ENCODE peak calls at places on chromosome 11, in four cellular contexts. One of them, this sample, is unnamed.

GRCh38 chr11:72751293-72752087 is 718 bp downstream of the ARAP1 start:
- DNase-seq in heart left ventricle: no peak
- DNase-seq in GM23338: peak; percentile 52
- DNase-seq in GM12865: no peak
- DNase-seq in this sample: peak; percentile 41

GRCh38 chr11:64285885-64286800 is 495 bp downstream of the GPR137 start:
- DNase-seq in heart left ventricle: no peak
- DNase-seq in GM12865: peak; percentile 53
- DNase-seq in GM23338: no peak
- DNase-seq in this sample: no peak

GRCh38 chr11:12973529-12974181 is 35.5 kb upstream of the RASSF10 start:
- DNase-seq in GM23338: no peak
- DNase-seq in heart left ventricle: no peak
- DNase-seq in GM12865: no peak
- DNase-seq in this sample: no peak

GRCh38 chr11:14676068-14676467 is 32.5 kb downstream of the PDE3B start:
- DNase-seq in GM12865: no peak
- DNase-seq in heart left ventricle: no peak
- DNase-seq in GM23338: no peak
- DNase-seq in this sample: no peak

GRCh38 chr11:85685820-85686459 is at the start of gene CCDC89:
- DNase-seq in GM12865: peak; percentile 6
- DNase-seq in GM23338: peak; percentile 46
- DNase-seq in heart left ventricle: peak; percentile 76
- DNase-seq in this sample: no peak

GRCh38 chr11:64314146-64314804 is 3.1 kb downstream of the TRMT112 start:
- DNase-seq in GM23338: peak; percentile 40
- DNase-seq in heart left ventricle: no peak
- DNase-seq in GM12865: no peak
- DNase-seq in this sample: no peak

GRCh38 chr11:65854161-65854592 is 3.8 kb downstream of the CFL1 start:
- DNase-seq in heart left ventricle: no peak
- DNase-seq in GM12865: peak; percentile 13
- DNase-seq in GM23338: no peak
- DNase-seq in this sample: no peak

GRCh38 chr11:100827934-100828661 is 141.0 kb downstream of the ARHGAP42 start:
- DNase-seq in heart left ventricle: no peak
- DNase-seq in GM12865: peak; percentile 51
- DNase-seq in GM23338: peak; percentile 68
- DNase-seq in this sample: peak; percentile 5

GRCh38 chr11:128105950-128106349 is 481.4 kb downstream of the ETS1 start:
- DNase-seq in GM23338: no peak
- DNase-seq in heart left ventricle: no peak
- DNase-seq in GM12865: no peak
- DNase-seq in this sample: no peak
- TF ChIP-seq CTCF in GM23338: no peak
- TF ChIP-seq CTCF in heart left ventricle: no peak
- TF ChIP-seq CTCF in GM12865: no peak
- TF ChIP-seq CTCF in this sample: no peak

GRCh38 chr11:68181719-68182451 is 31.2 kb downstream of the KMT5B start:
- DNase-seq in GM23338: no peak
- DNase-seq in GM12865: peak; percentile 40
- DNase-seq in heart left ventricle: no peak
- DNase-seq in this sample: no peak
- TF ChIP-seq CTCF in GM23338: no peak
- TF ChIP-seq CTCF in GM12865: no peak
- TF ChIP-seq CTCF in heart left ventricle: no peak
- TF ChIP-seq CTCF in this sample: no peak

GRCh38 chr11:73761403-73761945 is 600 bp upstream of the RAB6A start:
- DNase-seq in heart left ventricle: no peak
- DNase-seq in GM12865: no peak
- DNase-seq in GM23338: no peak
- DNase-seq in this sample: no peak
- TF ChIP-seq CTCF in heart left ventricle: no peak
- TF ChIP-seq CTCF in GM12865: no peak
- TF ChIP-seq CTCF in GM23338: no peak
- TF ChIP-seq CTCF in this sample: no peak

GRCh38 chr11:1197886-1198765 is 24.7 kb upstream of the MUC5B start:
- DNase-seq in heart left ventricle: no peak
- DNase-seq in GM12865: no peak
- DNase-seq in GM23338: peak; percentile 55
- DNase-seq in this sample: peak; percentile 18
- TF ChIP-seq CTCF in heart left ventricle: no peak
- TF ChIP-seq CTCF in GM12865: no peak
- TF ChIP-seq CTCF in GM23338: peak; percentile 33
- TF ChIP-seq CTCF in this sample: no peak

DNA sequence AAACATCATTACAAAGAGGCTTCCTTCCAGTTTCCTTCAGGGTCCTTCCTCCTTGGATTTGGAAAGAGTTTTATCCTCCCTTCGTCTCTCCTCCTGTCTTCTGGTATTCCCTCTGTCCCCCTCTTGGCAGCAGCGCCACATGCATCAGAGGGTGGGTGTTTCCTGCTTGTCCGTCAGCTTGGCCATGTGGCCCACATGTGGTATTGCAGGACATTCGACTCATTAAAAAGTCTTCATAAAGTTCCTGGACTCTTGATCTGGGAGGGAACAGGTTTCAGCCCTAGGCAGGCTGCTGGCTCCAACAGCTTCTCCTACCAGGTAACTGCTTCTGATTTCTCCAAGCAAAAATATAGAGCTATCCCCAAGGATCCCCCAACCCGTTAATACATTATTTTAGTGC is 189.8 kb downstream of the CSNK2A3 start:
- DNase-seq in GM23338: peak; percentile 60
- DNase-seq in GM12865: no peak
- DNase-seq in heart left ventricle: no peak
- DNase-seq in this sample: no peak
- TF ChIP-seq CTCF in GM23338: no peak
- TF ChIP-seq CTCF in GM12865: no peak
- TF ChIP-seq CTCF in heart left ventricle: no peak
- TF ChIP-seq CTCF in this sample: no peak

GRCh38 chr11:89583580-89583979 is 92.4 kb upstream of the NOX4 start:
- DNase-seq in GM23338: no peak
- DNase-seq in GM12865: no peak
- DNase-seq in heart left ventricle: no peak
- DNase-seq in this sample: no peak
- TF ChIP-seq CTCF in GM23338: no peak
- TF ChIP-seq CTCF in GM12865: no peak
- TF ChIP-seq CTCF in heart left ventricle: no peak
- TF ChIP-seq CTCF in this sample: no peak

GRCh38 chr11:115208808-115209259 is 295.4 kb downstream of the CADM1 start:
- DNase-seq in GM23338: no peak
- DNase-seq in heart left ventricle: no peak
- DNase-seq in GM12865: peak; percentile 23
- DNase-seq in this sample: no peak
- TF ChIP-seq CTCF in GM23338: no peak
- TF ChIP-seq CTCF in heart left ventricle: no peak
- TF ChIP-seq CTCF in GM12865: no peak
- TF ChIP-seq CTCF in this sample: no peak